ENCODE peak calls at places on chromosomes 13 and 19, in eight cellular contexts. Y is stimulated activated naive B cell treated with anti-CD40 and anti-IgM and Interleukin-4, amounts not matched to agents 10 μg/mL and 1 μg/mL and 100 μg/mL, for 72 hours; I is H1; R is RWPE2; J is foreskin fibroblast; O is prostate gland; B is kidney tubule cell; H is MCF 10A. W is an unnamed sample.
A peak's percentile ranks its signal among the peaks of the same experiment; 100 is the strongest.

GRCh38 chr13:29140277-29140676 is 320.1 kb downstream of the MTUS2 start:
- DNase-seq in Y (no peak), I (no peak), H (no peak), R (no peak), O (no peak), B (peak; percentile 90), J (peak; percentile 4), W (peak; percentile 53)

GRCh38 chr13:73602295-73602694 is 531.9 kb downstream of the KLF12 start:
- DNase-seq in Y (no peak), H (peak; percentile 55), J (no peak), I (no peak), O (no peak), B (peak; percentile 42), R (no peak), W (peak; percentile 30)

GRCh38 chr19:5914358-5914774 is 312 bp downstream of the CAPS start:
- DNase-seq in H (no peak), J (no peak), I (no peak), R (no peak), B (no peak), Y (no peak), O (no peak), W (no peak)

GRCh38 chr13:45242070-45242469 is 41.2 kb upstream of the KCTD4 start:
- DNase-seq in O (peak; percentile 9), J (peak; percentile 66), H (peak; percentile 71), I (no peak), R (no peak), B (peak; percentile 58), Y (no peak), W (no peak)

GRCh38 chr13:51663980-51664957 is 80.0 kb downstream of the WDFY2 start:
- DNase-seq in B (peak; percentile 28), J (no peak), O (peak; percentile 15), H (no peak), I (no peak), R (no peak), Y (no peak), W (no peak)

GRCh38 chr13:72255908-72256307 is 388.9 kb upstream of the DACH1 start:
- DNase-seq in J (peak; percentile 34), I (peak; percentile 34), Y (no peak), O (peak; percentile 12), H (peak; percentile 51), B (peak; percentile 58), R (no peak), W (no peak)

GRCh38 chr19:51821511-51821910 is 26.6 kb downstream of the FPR3 start:
- DNase-seq in B (no peak), H (no peak), R (no peak), J (no peak), I (no peak), O (no peak), Y (no peak), W (no peak)

GRCh38 chr19:19062454-19063182 is 1.2 kb upstream of the SLC25A42 start:
- DNase-seq in O (no peak), J (peak; percentile 76), R (no peak), Y (no peak), B (peak; percentile 77), H (peak; percentile 51), I (no peak), W (peak; percentile 38)

GRCh38 chr13:24264976-24265375 is 44.4 kb upstream of the C1QTNF9 start:
- DNase-seq in Y (no peak), I (no peak), H (no peak), O (no peak), R (no peak), B (peak; percentile 30), J (no peak), W (no peak)

GRCh38 chr13:41313659-41314197 is 2.7 kb downstream of the NAA16 start:
- DNase-seq in Y (no peak), B (no peak), H (no peak), O (no peak), I (no peak), R (no peak), J (peak; percentile 12), W (no peak)

GRCh38 chr19:47476438-47476972 is 4.8 kb upstream of the SLC8A2 start:
- DNase-seq in H (no peak), Y (no peak), B (no peak), I (no peak), R (no peak), O (no peak), J (no peak), W (no peak)